ENCODE peak calls at places on chromosomes 11 and 22, in nine cellular contexts. N, P, A, V, T, B, D, I and C are unnamed samples.

GRCh38 chr11:88338223-88338661 is 706 bp upstream of the CTSC start:
- DNase-seq in D (peak; percentile 25), B (peak; percentile 70), T (no peak), A (peak; percentile 14), I (peak; percentile 30), V (peak; percentile 41), P (peak; percentile 43), N (peak; percentile 90), C (peak; percentile 74)

GRCh38 chr22:21000987-21001600 is 824 bp downstream of the THAP7 start:
- DNase-seq in P (no peak), V (no peak), N (no peak), I (no peak), T (no peak), B (no peak), D (no peak), A (no peak), C (no peak)

GRCh38 chr22:49449811-49450386 is 377.8 kb downstream of the BRD1 start:
- DNase-seq in V (no peak), P (no peak), T (no peak), D (no peak), N (no peak), B (no peak), I (no peak), A (peak; percentile 60), C (no peak)

GRCh38 chr22:50696251-50696798 is 23.7 kb downstream of the SHANK3 start:
- DNase-seq in A (no peak), P (no peak), I (no peak), D (no peak), T (no peak), N (no peak), V (no peak), B (peak; percentile 27), C (no peak)

GRCh38 chr11:19389787-19390303 is 149.1 kb upstream of the E2F8 start:
- DNase-seq in P (no peak), I (no peak), V (no peak), B (no peak), N (peak; percentile 39), A (no peak), D (no peak), T (no peak), C (peak; percentile 69)

GRCh38 chr22:43829904-43830851 is 18.1 kb upstream of the EFCAB6 start:
- DNase-seq in N (peak; percentile 45), D (peak; percentile 40), P (no peak), B (peak; percentile 56), I (peak; percentile 86), T (no peak), A (no peak), V (no peak), C (peak; percentile 50)

GRCh38 chr11:73498343-73498742 is 99.6 kb downstream of the FAM168A start:
- DNase-seq in A (no peak), I (no peak), D (no peak), B (no peak), T (no peak), P (no peak), N (no peak), V (no peak), C (no peak)

GRCh38 chr11:83044958-83045712 is 26.6 kb downstream of the RAB30 start:
- DNase-seq in T (no peak), B (no peak), A (no peak), V (peak; percentile 25), P (peak; percentile 87), I (no peak), N (peak; percentile 69), D (no peak), C (peak; percentile 44)

GRCh38 chr11:135074397-135074998 is 662.5 kb upstream of the B3GAT1 start:
- DNase-seq in A (peak; percentile 27), V (peak; percentile 38), I (no peak), D (no peak), T (no peak), N (no peak), B (no peak), P (no peak), C (no peak)

GRCh38 chr11:87892291-87892690 is 283.0 kb downstream of the RAB38 start:
- DNase-seq in I (no peak), V (peak; percentile 7), T (no peak), A (peak; percentile 32), B (no peak), N (no peak), D (no peak), P (no peak), C (no peak)

GRCh38 chr22:45423524-45423923 is 10.0 kb downstream of the RIBC2 start:
- DNase-seq in A (no peak), V (no peak), T (no peak), N (no peak), B (no peak), P (no peak), I (no peak), D (no peak), C (no peak)

GRCh38 chr11:18384157-18384641 is 10.2 kb upstream of the LDHA start:
- DNase-seq in P (peak; percentile 88), N (peak; percentile 91), A (peak; percentile 12), D (peak; percentile 71), B (no peak), V (no peak), I (peak; percentile 29), T (no peak), C (peak; percentile 94)

GRCh38 chr22:20305894-20306645 is 13.8 kb downstream of the DGCR6L start:
- DNase-seq in P (no peak), A (no peak), I (peak; percentile 2), V (no peak), B (peak; percentile 24), T (no peak), N (no peak), D (no peak), C (no peak)

GRCh38 chr11:11967669-11968510 is 40.5 kb downstream of the DKK3 start:
- DNase-seq in P (no peak), B (no peak), I (no peak), T (no peak), D (no peak), A (no peak), V (no peak), N (no peak), C (no peak)

GRCh38 chr22:37162221-37163095 is 12.7 kb upstream of the IL2RB start:
- DNase-seq in D (no peak), P (no peak), V (no peak), I (no peak), B (no peak), T (no peak), A (no peak), N (no peak), C (no peak)

GRCh38 chr11:62539238-62539925 is 7.2 kb downstream of the AHNAK start:
- DNase-seq in A (peak; percentile 7), N (peak; percentile 90), B (no peak), T (no peak), I (peak; percentile 73), P (peak; percentile 56), D (peak; percentile 93), V (no peak), C (peak; percentile 98)

GRCh38 chr11:64910451-64911093 is 6.4 kb downstream of the ATG2A start:
- DNase-seq in P (no peak), D (no peak), N (no peak), V (no peak), T (no peak), A (no peak), I (no peak), B (no peak), C (no peak)

GRCh38 chr11:11931461-11932055 is 76.9 kb downstream of the DKK3 start:
- DNase-seq in I (no peak), B (no peak), T (peak; percentile 38), P (peak; percentile 26), A (peak; percentile 62), D (peak; percentile 16), N (peak; percentile 83), V (peak; percentile 75), C (peak; percentile 60)

DNA sequence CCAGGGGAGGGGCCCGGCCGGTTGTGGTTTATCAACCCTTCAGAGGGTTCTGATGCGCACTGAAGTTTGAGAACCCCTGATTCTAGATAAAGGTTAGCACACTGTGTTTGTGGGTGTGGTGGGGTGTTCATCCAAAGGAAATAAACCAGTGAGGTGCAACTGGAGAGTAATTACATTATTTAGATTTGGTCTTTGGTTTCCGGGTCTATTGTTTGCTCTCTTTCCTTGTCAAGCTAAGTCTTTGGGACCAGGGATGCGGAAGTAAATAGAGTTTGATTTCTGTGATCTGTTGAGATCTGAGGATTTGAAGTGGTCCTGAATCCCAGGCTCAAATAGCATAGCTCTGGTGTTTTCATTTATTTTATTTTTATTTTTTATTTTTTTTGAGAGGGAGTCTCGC is 50.5 kb upstream of the CLMP start:
- DNase-seq in N (no peak), P (no peak), T (no peak), B (no peak), I (no peak), A (no peak), V (no peak), D (no peak), C (no peak)
- H3K4me3 ChIP-seq in N (no peak overlapping the region), P (no peak overlapping the region), T (no peak overlapping the region), B (no peak overlapping the region), I (no peak overlapping the region), A (no peak overlapping the region), V (no peak overlapping the region), D (no peak overlapping the region), C (no peak overlapping the region)

GRCh38 chr11:4606231-4607015 is 1.6 kb downstream of the TRIM68 start:
- DNase-seq in D (no peak), A (no peak), V (no peak), P (no peak), B (no peak), T (no peak), N (peak; percentile 67), I (no peak), C (peak; percentile 72)

GRCh38 chr11:4605057-4605456 is 3.0 kb downstream of the TRIM68 start:
- DNase-seq in V (no peak), P (no peak), A (no peak), I (no peak), B (no peak), N (no peak), D (no peak), T (no peak), C (no peak)

GRCh38 chr11:4607111-4607510 is 920 bp downstream of the TRIM68 start:
- DNase-seq in I (no peak), A (no peak), T (no peak), P (no peak), D (no peak), V (no peak), B (no peak), N (peak; percentile 29), C (no peak)

GRCh38 chr11:4610258-4610935 is 2.4 kb upstream of the TRIM68 start:
- DNase-seq in I (no peak), A (no peak), N (peak; percentile 37), V (no peak), D (no peak), B (no peak), P (no peak), T (no peak), C (peak; percentile 44)

GRCh38 chr11:4607782-4608666 is at the start of gene TRIM68:
- DNase-seq in T (peak; percentile 89), P (peak; percentile 96), B (peak; percentile 97), D (peak; percentile 97), V (peak; percentile 96), N (peak; percentile 96), I (peak; percentile 98), A (peak; percentile 95), C (peak; percentile 95)
- TF ChIP-seq CTCF in T (no peak), P (no peak), B (no peak), D (peak; percentile 10), V (no peak), N (no peak), I (no peak), A (peak; percentile 18), C (no peak)

GRCh38 chr11:112784323-112785073 is 176.7 kb upstream of the NCAM1 start:
- DNase-seq in A (peak; percentile 39), D (peak; percentile 79), I (peak; percentile 67), P (no peak), B (no peak), T (no peak), N (peak; percentile 92), V (peak; percentile 28), C (peak; percentile 49)
- H3K4me3 ChIP-seq in A (no peak overlapping the region), D (no peak overlapping the region), I (peak overlapping the region; percentile 33), P (no peak overlapping the region), B (no peak overlapping the region), T (no peak overlapping the region), N (peak overlapping the region; percentile 18), V (no peak overlapping the region), C (peak overlapping the region; percentile 26)

GRCh38 chr11:70048279-70049024 is 29.7 kb upstream of the ANO1 start:
- DNase-seq in A (peak; percentile 69), V (peak; percentile 72), D (no peak), B (no peak), P (peak; percentile 40), N (no peak), T (peak; percentile 55), I (no peak), C (no peak)
- TF ChIP-seq CTCF in A (peak; percentile 61), V (peak; percentile 68), D (no peak), B (no peak), P (no peak), N (peak; percentile 22), T (peak; percentile 74), I (no peak), C (peak; percentile 5)